ENCODE peak calls at places on chromosomes 16 and 17, in eight cellular contexts. A is PC-9, T is hepatocyte, F is OCI-LY7, Q is PC-3, H is SK-N-SH, B is MM.1S, E is GM23338. L is an unnamed sample. For H3K4me1, H3K79me2 and H3K9me2, the result is how much of the 10 kb centered on the place peaks cover.

GRCh38 chr16:87176735-87177134 is 140.5 kb downstream of the C16orf95 start:
- DNase-seq in A (no peak), T (no peak), F (no peak), Q (no peak), H (no peak), B (no peak), E (no peak), L (no peak)

GRCh38 chr17:71846561-71846960 is 274.3 kb upstream of the SOX9 start:
- DNase-seq in A (no peak), T (no peak), F (no peak), Q (no peak), H (no peak), B (no peak), E (no peak), L (no peak)

GRCh38 chr16:30382398-30383015 is at the start of gene SEPTIN1:
- DNase-seq in A (no peak), T (no peak), F (peak), Q (no peak), H (no peak), B (peak), E (no peak), L (peak)

GRCh38 chr17:64460955-64461354 is 12.0 kb downstream of the MILR1 start:
- DNase-seq in A (no peak), T (no peak), F (no peak), Q (no peak), H (no peak), B (no peak), E (no peak), L (no peak)

GRCh38 chr17:55433629-55434422 is 12.2 kb upstream of the MMD start:
- DNase-seq in A (peak), T (peak), F (no peak), Q (peak), H (no peak), B (no peak), E (no peak), L (no peak)

GRCh38 chr17:41928693-41929251 is 1.6 kb upstream of the ODAD4 start:
- DNase-seq in A (no peak), T (no peak), F (no peak), Q (no peak), H (no peak), B (no peak), E (no peak), L (no peak)

GRCh38 chr17:74855323-74855722 is 4.4 kb downstream of the GRIN2C start:
- DNase-seq in A (no peak), T (no peak), F (no peak), Q (no peak), H (no peak), B (no peak), E (no peak), L (no peak)

GRCh38 chr17:34527908-34528470 is 51.4 kb upstream of the TMEM132E start:
- DNase-seq in A (no peak), T (no peak), F (peak), Q (no peak), H (peak), B (no peak), E (peak), L (peak)

GRCh38 chr17:62882878-62883277 is 74.8 kb upstream of the MARCHF10 start:
- DNase-seq in A (no peak), T (no peak), F (no peak), Q (peak), H (no peak), B (no peak), E (no peak), L (no peak)

GRCh38 chr17:16448490-16448889 is 33.1 kb downstream of the TRPV2 start:
- DNase-seq in A (no peak), T (no peak), F (no peak), Q (peak), H (no peak), B (no peak), E (no peak), L (peak)

GRCh38 chr16:51236583-51236982 is 85.5 kb upstream of the SALL1 start:
- DNase-seq in A (no peak), T (no peak), F (no peak), Q (no peak), H (no peak), B (no peak), E (peak), L (no peak)

GRCh38 chr17:39261286-39261685 is 35.5 kb upstream of the STAC2 start:
- DNase-seq in A (no peak), T (no peak), F (peak), Q (no peak), H (no peak), B (no peak), E (peak), L (peak)

DNA sequence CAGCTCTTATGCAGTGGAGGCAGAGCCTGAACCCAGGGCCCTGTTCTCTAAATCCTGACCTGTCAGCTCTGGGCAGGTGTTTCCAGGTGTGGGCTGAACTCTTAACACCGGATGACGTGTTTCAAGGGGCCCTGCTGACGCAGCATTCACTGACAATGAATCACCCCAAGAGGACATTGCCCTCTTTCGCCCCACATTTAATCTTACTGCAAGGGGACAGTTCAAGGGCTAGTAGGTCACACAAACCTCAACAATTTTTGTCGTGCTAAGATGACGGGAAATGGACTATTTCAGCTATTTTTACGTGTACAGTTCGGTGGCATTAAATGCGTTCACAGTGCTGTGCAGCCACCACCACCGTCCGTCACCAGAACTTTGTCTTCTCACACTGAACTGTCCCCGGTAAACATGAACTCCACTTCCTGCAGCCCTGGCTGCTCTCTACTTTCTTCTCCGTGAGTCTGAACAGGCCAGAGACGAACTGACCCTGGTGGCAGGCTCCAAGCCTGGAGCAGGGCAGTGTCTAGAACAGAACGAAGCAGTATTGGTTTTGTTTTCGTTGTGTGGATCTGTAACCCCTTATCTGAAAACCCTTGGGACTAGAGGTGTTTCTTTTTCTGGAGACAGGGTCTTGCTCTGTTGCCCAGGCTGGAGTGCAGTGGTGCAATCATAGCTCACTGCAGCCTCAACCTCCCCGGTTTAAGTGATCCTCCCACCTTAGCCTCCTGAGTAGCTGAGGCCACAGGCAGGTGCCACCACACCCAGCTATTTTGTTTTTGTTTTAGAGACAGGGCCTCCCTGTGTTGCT is 88.4 kb upstream of the CIBAR2 start:
- DNase-seq in A (peak), T (peak), F (no peak), Q (no peak), H (no peak), B (peak), E (no peak), L (no peak)
- H3K4me1 ChIP-seq in A (under half), T (half or more), F (under half), Q (under half), H (under half), B (under half), E (under half), L (under half)

GRCh38 chr16:69326172-69326873 is 4.1 kb downstream of the PDF start:
- DNase-seq in A (no peak), T (peak), F (no peak), Q (no peak), H (no peak), B (no peak), E (no peak), L (no peak)
- H3K79me2 ChIP-seq in A (half or more), T (half or more), F (half or more), Q (half or more), H (half or more), B (half or more), E (half or more), L (half or more)

GRCh38 chr16:6204941-6205340 is 1107.3 kb upstream of the EEF2KMT start:
- DNase-seq in A (no peak), T (no peak), F (no peak), Q (no peak), H (peak), B (no peak), E (no peak), L (no peak)

GRCh38 chr16:6207124-6207523 is 1109.5 kb upstream of the EEF2KMT start:
- DNase-seq in A (no peak), T (no peak), F (no peak), Q (no peak), H (no peak), B (no peak), E (no peak), L (no peak)

GRCh38 chr16:6206080-6206479 is 1108.5 kb upstream of the EEF2KMT start:
- DNase-seq in A (no peak), T (no peak), F (no peak), Q (no peak), H (no peak), B (no peak), E (peak), L (no peak)

GRCh38 chr16:6211644-6212043 is 1114.0 kb upstream of the EEF2KMT start:
- DNase-seq in A (no peak), T (no peak), F (no peak), Q (no peak), H (no peak), B (no peak), E (no peak), L (no peak)

GRCh38 chr16:6209355-6209930 is 1111.8 kb upstream of the EEF2KMT start:
- DNase-seq in A (no peak), T (peak), F (no peak), Q (no peak), H (no peak), B (no peak), E (no peak), L (no peak)
- H3K9me2 ChIP-seq in A (under half), T (under half), F (under half), Q (under half), H (under half), B (under half), E (under half), L (under half)

DNA sequence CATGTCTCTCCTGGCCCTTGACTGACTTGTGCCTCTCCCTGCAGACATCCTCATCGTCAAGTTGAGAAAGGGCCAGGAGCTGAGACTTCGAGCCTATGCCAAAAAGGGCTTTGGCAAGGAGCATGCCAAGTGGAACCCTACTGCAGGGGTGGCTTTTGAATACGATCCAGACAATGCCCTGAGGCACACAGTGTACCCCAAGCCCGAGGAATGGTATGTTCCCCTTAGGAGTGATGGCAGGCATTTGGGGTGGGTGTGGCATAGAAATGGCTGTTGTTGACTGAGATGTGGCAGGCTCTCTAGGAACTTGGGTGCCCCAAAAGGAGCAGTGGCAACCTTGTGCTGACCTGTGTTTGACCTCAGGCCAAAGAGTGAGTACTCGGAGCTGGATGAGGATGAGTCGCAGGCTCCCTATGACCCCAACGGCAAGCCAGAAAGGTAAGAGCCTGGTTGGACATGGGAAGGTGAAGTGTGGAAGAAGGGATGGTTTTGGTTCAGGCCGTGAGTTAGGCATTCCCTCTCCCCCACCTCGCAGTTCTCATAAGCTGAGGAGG is 7.5 kb downstream of the POLR2C start:
- DNase-seq in A (no peak), T (no peak), F (no peak), Q (no peak), H (peak), B (no peak), E (peak), L (no peak)
- H3K4me1 ChIP-seq in A (under half), T (under half), F (under half), Q (under half), H (under half), B (under half), E (under half), L (under half)

GRCh38 chr16:27398894-27399853 is 2.8 kb upstream of the IL21R start:
- DNase-seq in A (no peak), T (no peak), F (peak), Q (no peak), H (no peak), B (no peak), E (no peak), L (peak)
- H3K79me2 ChIP-seq in A (under half), T (under half), F (under half), Q (under half), H (under half), B (under half), E (under half), L (under half)

GRCh38 chr17:49548051-49548505 is 27.6 kb upstream of the NXPH3 start:
- DNase-seq in A (no peak), T (peak), F (no peak), Q (no peak), H (peak), B (no peak), E (no peak), L (no peak)
- H3K9me2 ChIP-seq in A (under half), T (under half), F (under half), Q (under half), H (under half), B (under half), E (under half), L (under half)